ENCODE peak calls at places on chromosomes 4 and X, in nine cellular contexts. K is A549; D is neural progenitor cell; V is dorsolateral prefrontal cortex; I is left lung; N is naive thymus-derived CD4-positive, alpha-beta T cell; E is fibroblast of pulmonary artery; W is heart left ventricle; G is WERI-Rb-1. R is an unnamed sample.

GRCh38 chrX:129939986-129940385 is 34.0 kb downstream of the UTP14A start:
- DNase-seq in K (no peak), D (peak; percentile 64), V (no peak), I (no peak), N (no peak), E (no peak), W (no peak), G (no peak), R (no peak)

GRCh38 chr4:138307319-138307718 is 65.2 kb upstream of the SLC7A11 start:
- DNase-seq in K (no peak), D (no peak), V (no peak), I (peak; percentile 39), N (no peak), E (no peak), W (no peak), G (no peak), R (no peak)

GRCh38 chr4:70601422-70602039 is 9.5 kb downstream of the AMBN start:
- DNase-seq in K (peak; percentile 82), D (peak; percentile 78), V (peak; percentile 36), I (peak; percentile 48), N (peak; percentile 48), E (peak; percentile 61), W (no peak), G (peak; percentile 79), R (peak; percentile 67)

GRCh38 chr4:76772498-76773106 is 125.3 kb downstream of the SOWAHB start:
- DNase-seq in K (peak; percentile 27), D (no peak), V (no peak), I (no peak), N (no peak), E (peak; percentile 84), W (no peak), G (no peak), R (peak; percentile 66)

GRCh38 chr4:156636398-156636797 is 335.2 kb downstream of the PDGFC start:
- DNase-seq in K (no peak), D (no peak), V (no peak), I (no peak), N (no peak), E (no peak), W (no peak), G (no peak), R (no peak)

GRCh38 chrX:154074199-154074598 is 23.3 kb downstream of the MECP2 start:
- DNase-seq in K (peak; percentile 28), D (no peak), V (no peak), I (no peak), N (no peak), E (peak; percentile 71), W (no peak), G (no peak), R (peak; percentile 43)

GRCh38 chr4:4792516-4792915 is 66.9 kb upstream of the MSX1 start:
- DNase-seq in K (no peak), D (no peak), V (no peak), I (no peak), N (no peak), E (peak; percentile 18), W (no peak), G (no peak), R (peak; percentile 79)

GRCh38 chrX:15750611-15751159 is 12.6 kb downstream of the CA5B start:
- DNase-seq in K (no peak), D (no peak), V (no peak), I (no peak), N (peak; percentile 19), E (no peak), W (no peak), G (no peak), R (no peak)

GRCh38 chrX:132266583-132267355 is 47.5 kb upstream of the RAP2C start:
- DNase-seq in K (no peak), D (no peak), V (no peak), I (no peak), N (no peak), E (peak; percentile 49), W (no peak), G (no peak), R (peak; percentile 81)

DNA sequence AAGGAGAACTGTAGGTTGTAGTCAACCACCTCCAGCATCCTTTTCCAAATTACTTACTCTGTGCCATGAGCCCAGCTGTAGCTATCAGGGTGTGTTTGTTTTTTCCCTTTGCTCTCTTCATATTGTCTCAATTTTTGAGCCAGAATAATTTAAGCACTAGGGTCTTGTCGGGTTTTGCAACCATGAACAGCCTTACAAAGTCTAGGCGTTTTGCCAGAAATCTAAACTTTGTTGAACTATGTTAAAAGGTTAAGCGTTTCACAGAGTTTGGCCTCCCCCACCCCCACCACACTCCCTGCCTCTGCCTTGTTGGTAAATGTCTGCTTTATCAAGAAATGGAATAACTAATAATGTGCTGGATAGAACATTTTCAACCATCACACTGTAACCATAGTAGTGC is 190.6 kb upstream of the TTC29 start:
- DNase-seq in K (no peak), D (no peak), V (no peak), I (no peak), N (no peak), E (peak; percentile 93), W (no peak), G (no peak), R (peak; percentile 69)
- H3K4me3 ChIP-seq in K (no peak overlapping the region), D (no peak overlapping the region), V (no peak overlapping the region), I (no peak overlapping the region), N (no peak overlapping the region), E (no peak overlapping the region), W (no peak overlapping the region), G (no peak overlapping the region), R (no peak overlapping the region)

GRCh38 chr4:15665738-15666365 is 10.7 kb upstream of the FBXL5 start:
- DNase-seq in K (no peak), D (no peak), V (no peak), I (no peak), N (no peak), E (peak; percentile 76), W (no peak), G (no peak), R (no peak)
- H3K4me3 ChIP-seq in K (no peak overlapping the region), D (no peak overlapping the region), V (no peak overlapping the region), I (no peak overlapping the region), N (no peak overlapping the region), E (no peak overlapping the region), W (no peak overlapping the region), G (no peak overlapping the region), R (no peak overlapping the region)

DNA sequence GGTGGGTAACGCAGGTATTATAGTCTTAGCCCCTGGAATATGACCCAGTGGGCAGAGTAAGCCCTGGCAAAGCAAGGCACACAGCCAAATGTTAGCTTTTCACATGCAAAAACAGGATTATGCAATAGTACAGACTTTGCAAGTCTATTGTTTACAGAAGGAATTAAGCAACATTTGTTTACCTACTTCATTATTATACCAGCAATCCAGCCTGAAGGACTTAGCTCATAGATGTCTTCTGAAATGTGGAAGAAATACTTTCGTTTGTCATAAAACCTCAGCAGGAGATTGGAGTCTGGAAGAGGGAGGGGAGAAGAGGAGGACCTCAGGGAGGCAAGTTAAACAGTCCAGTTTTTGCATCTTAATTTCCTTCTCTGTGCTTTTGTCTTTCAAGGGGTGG is 226.7 kb upstream of the CENPE start:
- DNase-seq in K (peak; percentile 60), D (peak; percentile 29), V (no peak), I (no peak), N (no peak), E (peak; percentile 60), W (no peak), G (no peak), R (peak; percentile 19)
- H3K4me3 ChIP-seq in K (no peak overlapping the region), D (no peak overlapping the region), V (no peak overlapping the region), I (no peak overlapping the region), N (no peak overlapping the region), E (no peak overlapping the region), W (no peak overlapping the region), G (no peak overlapping the region), R (no peak overlapping the region)

DNA sequence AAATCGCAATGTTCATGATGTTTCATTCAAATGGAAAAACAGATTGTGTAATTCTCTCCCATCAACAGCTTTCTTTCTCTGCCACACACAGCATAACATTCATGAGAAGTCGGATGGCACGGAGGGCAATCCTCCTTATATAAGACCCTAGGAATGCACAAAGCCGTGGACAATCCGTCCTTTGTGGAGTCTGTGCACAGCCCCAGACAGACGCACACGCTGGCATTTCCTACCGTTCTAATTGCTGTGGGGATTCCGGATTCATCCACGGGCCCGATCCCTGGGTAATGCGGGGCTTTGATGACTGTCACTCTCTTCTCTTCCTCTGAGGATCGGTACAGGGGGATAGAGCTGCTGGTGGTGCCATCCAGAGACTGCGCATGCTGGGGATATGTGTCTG is 121.9 kb upstream of the PDLIM3 start:
- DNase-seq in K (no peak), D (peak; percentile 64), V (no peak), I (no peak), N (no peak), E (peak; percentile 4), W (no peak), G (no peak), R (no peak)
- H3K4me3 ChIP-seq in K (no peak overlapping the region), D (no peak overlapping the region), V (peak overlapping the region; percentile 45), I (no peak overlapping the region), N (no peak overlapping the region), E (no peak overlapping the region), W (no peak overlapping the region), G (no peak overlapping the region), R (no peak overlapping the region)

GRCh38 chrX:11434607-11435006 is 141.4 kb downstream of the AMELX start:
- DNase-seq in K (no peak), D (no peak), V (no peak), I (no peak), N (no peak), E (no peak), W (no peak), G (no peak), R (peak; percentile 33)

GRCh38 chrX:11438767-11439166 is 145.6 kb downstream of the AMELX start:
- DNase-seq in K (no peak), D (no peak), V (no peak), I (no peak), N (no peak), E (peak; percentile 56), W (no peak), G (no peak), R (peak; percentile 75)

GRCh38 chrX:11435568-11435967 is 142.4 kb downstream of the AMELX start:
- DNase-seq in K (no peak), D (no peak), V (no peak), I (no peak), N (no peak), E (peak; percentile 84), W (no peak), G (no peak), R (peak; percentile 92)

GRCh38 chrX:11437642-11438379 is 144.6 kb downstream of the AMELX start:
- DNase-seq in K (no peak), D (no peak), V (no peak), I (no peak), N (no peak), E (peak; percentile 65), W (no peak), G (no peak), R (peak; percentile 78)

DNA sequence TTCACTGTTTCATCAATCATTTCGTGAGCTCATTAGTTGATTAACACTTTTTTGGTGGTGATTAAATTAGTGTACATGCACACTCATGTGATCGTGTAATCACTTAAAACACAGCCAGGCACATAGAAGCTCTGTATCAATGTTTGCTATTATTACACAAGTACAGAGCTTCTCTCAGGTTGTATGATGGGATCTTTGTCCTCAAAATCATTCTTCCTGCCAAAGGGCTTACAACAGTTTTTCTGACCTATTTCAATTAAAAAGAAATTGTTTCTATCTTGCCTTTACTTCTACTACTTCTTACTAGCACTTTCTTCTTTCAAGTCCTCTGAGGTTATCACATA is 145.1 kb downstream of the AMELX start:
- DNase-seq in K (no peak), D (no peak), V (no peak), I (no peak), N (no peak), E (no peak), W (no peak), G (no peak), R (no peak)
- H3K4me3 ChIP-seq in K (no peak overlapping the region), D (no peak overlapping the region), V (no peak overlapping the region), I (no peak overlapping the region), N (no peak overlapping the region), E (no peak overlapping the region), W (no peak overlapping the region), G (no peak overlapping the region), R (no peak overlapping the region)

GRCh38 chrX:135340827-135341226 is 31.5 kb downstream of the ETDC start:
- DNase-seq in K (no peak), D (no peak), V (no peak), I (no peak), N (no peak), E (peak; percentile 26), W (no peak), G (no peak), R (peak; percentile 84)
- H3K4me3 ChIP-seq in K (no peak overlapping the region), D (peak overlapping the region; percentile 73), V (peak overlapping the region; percentile 2), I (no peak overlapping the region), N (peak overlapping the region; percentile 98), E (no peak overlapping the region), W (no peak overlapping the region), G (no peak overlapping the region), R (peak overlapping the region; percentile 30)